ENCODE peak calls at places on chromosomes 16 and 17, in nine cellular contexts. C is progenitor cell of endocrine pancreas; G is C1 segment of cervical spinal cord; N is astrocyte of the cerebellum; O is Panc1; R is cerebellar cortex; D is HEK293T; M is activated T-helper 1 cell treated with anti-CD3 and anti-CD28 coated beads, Interleukin-2, amount 50 U/mL, for 16 hours; Y is activated CD4-positive, alpha-beta T cell treated with anti-CD3 and anti-CD28 coated beads for 24 hours. K is an unnamed sample.

GRCh38 chr17:12230411-12230810 is 209.7 kb downstream of the MAP2K4 start:
- DNase-seq in C (no peak), G (no peak), N (no peak), O (no peak), R (no peak), D (no peak), M (no peak), Y (no peak), K (no peak)

GRCh38 chr16:55439101-55439690 is 39.8 kb upstream of the MMP2 start:
- DNase-seq in C (no peak), G (no peak), N (no peak), O (no peak), R (no peak), D (no peak), M (no peak), Y (no peak), K (no peak)

GRCh38 chr17:62664336-62665120 is 37.1 kb downstream of the MRC2 start:
- DNase-seq in C (no peak), G (no peak), N (no peak), O (no peak), R (no peak), D (no peak), M (no peak), Y (no peak), K (no peak)

GRCh38 chr16:31050280-31051030 is 17.1 kb downstream of the STX4 start:
- DNase-seq in C (no peak), G (no peak), N (no peak), O (no peak), R (no peak), D (no peak), M (no peak), Y (no peak), K (no peak)

GRCh38 chr16:54446639-54447038 is 160.1 kb upstream of the IRX3 start:
- DNase-seq in C (no peak), G (no peak), N (peak), O (peak), R (no peak), D (no peak), M (no peak), Y (no peak), K (no peak)

GRCh38 chr17:61498595-61498994 is 46.4 kb downstream of the TBX4 start:
- DNase-seq in C (no peak), G (no peak), N (no peak), O (no peak), R (no peak), D (no peak), M (no peak), Y (no peak), K (no peak)

GRCh38 chr17:64091571-64091970 is 38.4 kb downstream of the ERN1 start:
- DNase-seq in C (no peak), G (no peak), N (no peak), O (no peak), R (no peak), D (no peak), M (no peak), Y (no peak), K (no peak)

GRCh38 chr16:4414187-4414909 is 2.0 kb downstream of the CORO7 start:
- DNase-seq in C (no peak), G (no peak), N (no peak), O (no peak), R (no peak), D (no peak), M (peak), Y (peak), K (peak)

GRCh38 chr17:40755231-40755630 is at the start of gene KRT25:
- DNase-seq in C (no peak), G (no peak), N (no peak), O (no peak), R (no peak), D (no peak), M (no peak), Y (no peak), K (no peak)

GRCh38 chr17:8695241-8695640 is 49.4 kb downstream of the CCDC42 start:
- DNase-seq in C (no peak), G (no peak), N (no peak), O (no peak), R (no peak), D (no peak), M (no peak), Y (no peak), K (no peak)

GRCh38 chr17:7756968-7757367 is 39.4 kb downstream of the DNAH2 start:
- DNase-seq in C (no peak), G (no peak), N (no peak), O (no peak), R (no peak), D (no peak), M (no peak), Y (no peak), K (no peak)

GRCh38 chr17:76240461-76241204 is at the start of gene RNF157:
- DNase-seq in C (peak), G (peak), N (no peak), O (no peak), R (peak), D (peak), M (peak), Y (no peak), K (no peak)

GRCh38 chr16:24944206-24944605 is 71.0 kb downstream of the ARHGAP17 start:
- DNase-seq in C (no peak), G (no peak), N (no peak), O (no peak), R (no peak), D (no peak), M (no peak), Y (no peak), K (no peak)

GRCh38 chr17:49548051-49548505 is 27.6 kb upstream of the NXPH3 start:
- DNase-seq in C (no peak), G (no peak), N (no peak), O (no peak), R (no peak), D (no peak), M (no peak), Y (no peak), K (no peak)

GRCh38 chr16:81071816-81072215 is 5.2 kb downstream of the C16orf46 start:
- DNase-seq in C (no peak), G (no peak), N (no peak), O (peak), R (no peak), D (no peak), M (no peak), Y (no peak), K (no peak)

GRCh38 chr16:22948603-22949368 is 134.8 kb downstream of the HS3ST2 start:
- DNase-seq in C (peak), G (no peak), N (no peak), O (peak), R (peak), D (peak), M (no peak), Y (peak), K (peak)

GRCh38 chr17:17833664-17834357 is 3.0 kb downstream of the SREBF1 start:
- DNase-seq in C (no peak), G (no peak), N (no peak), O (no peak), R (no peak), D (no peak), M (no peak), Y (no peak), K (peak)

GRCh38 chr17:10099051-10099571 is 99.3 kb downstream of the GAS7 start:
- DNase-seq in C (no peak), G (no peak), N (no peak), O (no peak), R (no peak), D (no peak), M (no peak), Y (no peak), K (no peak)

GRCh38 chr17:78541488-78542237 is 35.5 kb downstream of the DNAH17 start:
- DNase-seq in C (no peak), G (no peak), N (no peak), O (no peak), R (no peak), D (no peak), M (no peak), Y (no peak), K (peak)

GRCh38 chr17:79098282-79098867 is 23.8 kb downstream of the ENGASE start:
- DNase-seq in C (no peak), G (no peak), N (no peak), O (no peak), R (no peak), D (no peak), M (no peak), Y (no peak), K (no peak)

GRCh38 chr16:48013476-48013875 is 142.3 kb downstream of the ABCC12 start:
- DNase-seq in C (no peak), G (peak), N (peak), O (no peak), R (peak), D (no peak), M (no peak), Y (no peak), K (peak)